ENCODE peak calls at places on chromosomes 11 and 22, in eight cellular contexts. R is mammary epithelial cell; G is vagina; E is CD8-positive, alpha-beta memory T cell; U is uterus; B is aorta; Y is HCT116; W is prostate gland. L is an unnamed sample.
A peak's percentile ranks its signal among the peaks of the same experiment; 100 is the strongest.

GRCh38 chr11:77411238-77411637 is 62.7 kb downstream of the PAK1 start:
- DNase-seq in R (peak; percentile 20), B (no peak), W (no peak), Y (no peak), G (no peak), E (peak; percentile 11), U (peak; percentile 18), L (no peak)

GRCh38 chr11:103609117-103610066 is 427.0 kb upstream of the DDI1 start:
- DNase-seq in U (no peak), Y (peak; percentile 78), B (no peak), W (no peak), E (no peak), R (peak; percentile 87), G (no peak), L (no peak)

GRCh38 chr22:26916236-26916635 is 258.8 kb downstream of the MIAT start:
- DNase-seq in U (no peak), G (no peak), R (no peak), B (no peak), E (no peak), Y (no peak), W (no peak), L (no peak)

GRCh38 chr11:23725752-23726151 is 771.1 kb upstream of the LUZP2 start:
- DNase-seq in R (no peak), W (no peak), G (no peak), Y (no peak), U (no peak), B (no peak), E (no peak), L (no peak)

GRCh38 chr11:27726981-27727380 is 26.7 kb upstream of the BDNF start:
- DNase-seq in W (no peak), E (no peak), U (no peak), G (no peak), Y (no peak), R (no peak), B (no peak), L (no peak)

GRCh38 chr11:91421586-91421985 is 803.0 kb upstream of the FAT3 start:
- DNase-seq in E (no peak), R (no peak), B (no peak), G (no peak), Y (no peak), U (no peak), W (no peak), L (no peak)

GRCh38 chr11:102171101-102171500 is 60.9 kb downstream of the YAP1 start:
- DNase-seq in E (no peak), U (no peak), B (no peak), G (no peak), W (no peak), R (peak; percentile 34), Y (no peak), L (no peak)

GRCh38 chr22:45552580-45553332 is 50.1 kb downstream of the FBLN1 start:
- DNase-seq in W (no peak), U (peak; percentile 59), Y (no peak), B (peak; percentile 84), E (no peak), R (peak; percentile 87), G (no peak), L (no peak)

GRCh38 chr11:6719588-6719987 is 36.4 kb upstream of the MRPL17 start:
- DNase-seq in E (no peak), U (no peak), W (no peak), R (no peak), G (no peak), B (no peak), Y (no peak), L (no peak)

GRCh38 chr11:10594407-10594806 is 25.9 kb upstream of the LYVE1 start:
- DNase-seq in B (no peak), U (no peak), E (no peak), Y (no peak), R (peak; percentile 97), G (no peak), W (no peak), L (no peak)

GRCh38 chr11:13260963-13261599 is 16.5 kb upstream of the BMAL1 start:
- DNase-seq in G (no peak), R (peak; percentile 42), B (no peak), E (no peak), W (no peak), U (peak; percentile 20), Y (no peak), L (no peak)

GRCh38 chr11:133787379-133788103 is 57.8 kb downstream of the SPATA19 start:
- DNase-seq in Y (no peak), W (no peak), B (no peak), E (no peak), R (no peak), G (no peak), U (no peak), L (no peak)

GRCh38 chr11:116696381-116696941 is 76.3 kb downstream of the BUD13 start:
- DNase-seq in R (no peak), W (no peak), U (no peak), E (no peak), Y (no peak), G (peak; percentile 62), B (peak; percentile 30), L (no peak)

GRCh38 chr11:67252831-67253239 is 13.4 kb upstream of the GRK2 start:
- DNase-seq in R (peak; percentile 49), Y (no peak), G (no peak), U (no peak), W (no peak), E (no peak), B (no peak), L (no peak)

GRCh38 chr11:47248664-47249377 is at the start of gene ACP2:
- DNase-seq in Y (peak; percentile 79), W (peak; percentile 90), G (no peak), E (peak; percentile 84), R (peak; percentile 81), U (peak; percentile 84), B (peak; percentile 95), L (peak; percentile 88)

GRCh38 chr11:57434640-57435546 is 8.0 kb upstream of the SLC43A3 start:
- DNase-seq in R (peak; percentile 90), U (no peak), W (peak; percentile 17), G (no peak), B (no peak), E (no peak), Y (no peak), L (no peak)

GRCh38 chr11:2178906-2179494 is 7.4 kb upstream of the TH start:
- DNase-seq in R (peak; percentile 82), E (no peak), B (no peak), W (no peak), U (no peak), Y (peak; percentile 60), G (no peak), L (peak; percentile 94)

GRCh38 chr11:102780491-102780918 is at the start of gene MMP10:
- DNase-seq in E (no peak), Y (peak; percentile 54), U (no peak), G (no peak), B (no peak), R (peak; percentile 88), W (no peak), L (no peak)

DNA sequence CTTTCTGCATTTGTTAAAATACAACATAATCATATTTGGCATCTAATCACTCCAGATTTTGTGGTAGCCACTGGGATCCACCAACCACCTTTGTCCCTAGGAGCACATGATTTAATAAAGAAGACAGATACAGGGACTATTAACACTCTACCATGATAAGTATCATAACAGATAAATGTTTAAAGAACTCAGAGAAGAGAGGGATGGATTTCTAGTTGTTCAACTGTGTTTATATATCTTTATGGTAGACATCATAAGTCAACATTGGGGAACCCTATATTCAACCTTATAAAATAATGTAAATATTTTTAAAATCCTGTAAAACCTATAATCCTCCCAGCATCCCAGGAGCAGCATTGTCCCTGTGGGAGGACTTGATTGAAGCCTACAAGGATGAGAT is 2.5 kb upstream of the ENDOD1 start:
- DNase-seq in E (no peak), U (no peak), R (no peak), W (no peak), Y (no peak), B (no peak), G (no peak), L (no peak)
- H3K27ac ChIP-seq in E (no peak overlapping the region), U (no peak overlapping the region), R (no peak overlapping the region), W (no peak overlapping the region), Y (no peak overlapping the region), B (no peak overlapping the region), G (no peak overlapping the region), L (no peak overlapping the region)

DNA sequence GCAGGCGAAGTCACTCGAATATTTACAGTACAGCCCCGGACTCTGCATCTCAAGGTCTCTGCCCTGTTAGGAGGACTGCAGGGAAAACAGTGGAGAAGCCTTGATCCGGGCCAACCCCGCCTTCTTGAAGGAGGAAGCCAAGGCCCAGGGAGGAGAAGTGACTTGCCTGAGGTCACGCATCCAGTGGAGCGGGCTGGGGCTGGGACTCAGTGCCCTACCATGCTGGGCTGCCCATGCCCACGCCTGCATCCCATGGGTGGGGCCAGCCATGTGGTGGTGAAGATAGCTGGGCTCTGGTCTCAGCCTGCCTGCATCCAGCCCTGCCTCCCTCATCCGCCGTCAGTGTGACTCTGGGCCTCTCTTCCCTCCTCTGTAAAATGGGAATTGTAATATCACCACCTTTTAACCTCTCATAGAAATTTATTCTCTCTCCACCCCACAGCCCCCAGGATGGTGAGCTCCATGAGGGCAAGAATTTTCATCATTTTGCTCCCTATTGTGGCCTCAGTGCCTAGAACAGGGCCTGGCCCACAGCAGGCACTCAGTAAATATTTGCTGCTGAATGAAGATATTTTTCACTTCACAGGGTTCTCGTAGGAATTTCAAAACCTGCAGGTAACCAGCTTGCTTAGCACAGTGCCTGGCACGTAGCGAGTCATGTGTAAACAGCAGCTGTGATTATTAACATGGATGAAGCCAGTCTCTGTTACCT is 57.3 kb downstream of the OTOG start:
- DNase-seq in Y (no peak), E (no peak), U (no peak), G (no peak), R (no peak), B (peak; percentile 65), W (no peak), L (no peak)
- H3K4me1 ChIP-seq in Y (no peaks in the 10 kb centered on the region), E (no peaks in the 10 kb centered on the region), U (no peaks in the 10 kb centered on the region), G (no peaks in the 10 kb centered on the region), R (no peaks in the 10 kb centered on the region), B (no peaks in the 10 kb centered on the region), W (no peaks in the 10 kb centered on the region), L (no peaks in the 10 kb centered on the region)

GRCh38 chr11:126253265-126253664 is 15.4 kb downstream of the SRPRA start:
- DNase-seq in G (no peak), U (no peak), R (no peak), W (no peak), B (no peak), E (no peak), Y (no peak), L (no peak)
- H3K36me3 ChIP-seq in G (no peaks in the 10 kb centered on the region), U (no peaks in the 10 kb centered on the region), R (peaks cover 11% of the 10 kb centered on the region), W (no peaks in the 10 kb centered on the region), B (peaks cover 3% of the 10 kb centered on the region), E (no peaks in the 10 kb centered on the region), Y (peaks cover 4% of the 10 kb centered on the region), L (peaks cover 34% of the 10 kb centered on the region)

DNA sequence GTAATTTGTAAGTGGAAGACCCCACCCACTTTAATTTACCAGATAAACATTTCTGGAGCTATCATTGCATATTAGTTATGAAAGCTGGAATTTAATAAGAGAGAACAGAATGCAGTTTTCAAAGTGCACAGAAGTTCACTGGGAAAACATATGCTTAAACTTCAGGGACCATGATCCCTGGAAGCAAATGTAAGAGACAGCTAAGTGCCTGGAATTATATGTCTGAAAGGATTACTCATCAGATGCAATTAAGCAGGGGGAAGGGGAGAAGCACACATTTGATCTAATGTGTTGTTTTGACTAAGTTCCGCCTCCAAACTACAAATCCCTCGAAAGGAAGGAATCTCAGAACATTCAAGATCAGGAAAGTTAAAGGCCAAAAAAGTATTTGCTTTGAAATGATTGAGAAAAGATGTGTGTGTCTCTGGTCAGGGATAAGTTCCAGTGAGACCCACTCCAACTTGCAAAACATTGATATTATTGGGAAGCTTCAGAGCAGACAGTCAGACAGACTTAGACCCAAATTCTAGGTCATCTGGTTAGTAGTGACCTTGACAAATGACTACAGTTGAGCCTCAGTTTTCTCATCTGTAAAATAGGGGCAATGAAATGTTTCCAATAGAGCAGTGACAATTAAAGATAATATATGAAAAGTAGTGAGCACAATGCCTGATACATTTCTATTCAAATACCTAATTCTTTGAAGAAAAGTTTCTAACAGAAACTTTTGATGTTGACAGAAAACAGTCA is 147.6 kb downstream of the ME3 start:
- DNase-seq in E (no peak), U (no peak), Y (peak; percentile 26), W (no peak), G (no peak), R (peak; percentile 34), B (no peak), L (no peak)
- H3K27ac ChIP-seq in E (no peak overlapping the region), U (peak overlapping the region; percentile 79), Y (peak overlapping the region; percentile 80), W (peak overlapping the region; percentile 21), G (peak overlapping the region; percentile 72), R (peak overlapping the region; percentile 33), B (no peak overlapping the region), L (peak overlapping the region; percentile 99)